ENCODE peak calls at places on chromosomes 11 and 22, in six cellular contexts. G is caudate nucleus, S is non-pigmented ciliary epithelial cell, U is AG10803, K is RPMI7951, P is adipocyte. C is an unnamed sample.

GRCh38 chr11:60946601-60947265 is 5.2 kb downstream of the SLC15A3 start:
- DNase-seq in K (no peak), S (no peak), P (no peak), U (peak), G (no peak), C (no peak)

GRCh38 chr11:33454264-33454663 is 197.1 kb downstream of the HIPK3 start:
- DNase-seq in K (no peak), U (no peak), G (no peak), P (no peak), S (no peak), C (no peak)

GRCh38 chr11:46895821-46896220 is 22.5 kb downstream of the LRP4 start:
- DNase-seq in P (no peak), G (peak), K (no peak), U (peak), S (no peak), C (no peak)

GRCh38 chr11:18802381-18803257 is 11.0 kb upstream of the PTPN5 start:
- DNase-seq in K (peak), P (peak), S (peak), U (peak), G (no peak), C (no peak)

GRCh38 chr11:45665206-45665932 is at the start of gene CHST1:
- DNase-seq in S (no peak), U (no peak), P (peak), K (peak), G (peak), C (no peak)

GRCh38 chr22:32042924-32043323 is at the start of gene SLC5A1:
- DNase-seq in K (no peak), S (no peak), P (no peak), G (no peak), U (no peak), C (no peak)

GRCh38 chr11:45412033-45412432 is 125.9 kb upstream of the SYT13 start:
- DNase-seq in P (no peak), S (no peak), U (no peak), K (peak), G (no peak), C (no peak)

GRCh38 chr22:41892721-41893120 is 22.2 kb downstream of the SHISA8 start:
- DNase-seq in P (no peak), G (no peak), S (no peak), U (no peak), K (no peak), C (no peak)

GRCh38 chr11:69884286-69884685 is 65.1 kb upstream of the FGF3 start:
- DNase-seq in K (no peak), P (no peak), S (no peak), G (no peak), U (no peak), C (no peak)

GRCh38 chr11:15114501-15115475 is at the start of gene INSC:
- DNase-seq in K (no peak), P (peak), U (peak), G (no peak), S (no peak), C (no peak)

GRCh38 chr11:66559141-66559861 is 9.1 kb downstream of the CTSF start:
- DNase-seq in U (no peak), P (no peak), K (peak), G (no peak), S (no peak), C (no peak)

GRCh38 chr11:82682003-82682751 is 51.5 kb downstream of the FAM181B start:
- DNase-seq in G (no peak), U (peak), S (peak), K (peak), P (peak), C (no peak)

GRCh38 chr22:29369460-29369859 is 18.9 kb downstream of the AP1B1 start:
- DNase-seq in U (peak), G (peak), P (no peak), K (peak), S (peak), C (no peak)

GRCh38 chr22:24592144-24592845 is 578 bp downstream of the LRRC75B start:
- DNase-seq in P (no peak), G (no peak), U (peak), K (no peak), S (no peak), C (no peak)

GRCh38 chr11:65558002-65558784 is at the start of gene LTBP3:
- DNase-seq in P (peak), S (no peak), K (peak), U (peak), G (peak), C (no peak)

GRCh38 chr22:44620129-44620840 is 81.7 kb upstream of the PRR5 start:
- DNase-seq in G (no peak), K (peak), P (peak), U (peak), S (no peak), C (no peak)

GRCh38 chr22:43207849-43208702 is 21.1 kb upstream of the TTLL12 start:
- DNase-seq in S (no peak), P (no peak), U (no peak), K (no peak), G (no peak), C (no peak)

GRCh38 chr11:77071671-77072605 is 5.2 kb downstream of the CAPN5 start:
- DNase-seq in U (peak), G (no peak), P (peak), S (no peak), K (peak), C (no peak)

GRCh38 chr11:130761560-130762220 is 154.6 kb downstream of the SNX19 start:
- DNase-seq in K (no peak), S (no peak), U (no peak), G (no peak), P (no peak), C (no peak)

GRCh38 chr11:27839226-27839913 is 139.1 kb upstream of the BDNF start:
- DNase-seq in U (peak), P (peak), K (peak), S (no peak), G (no peak), C (no peak)

GRCh38 chr11:8756201-8756600 is 73.6 kb downstream of the RPL27A start:
- DNase-seq in U (peak), K (no peak), G (no peak), P (peak), S (no peak), C (no peak)

GRCh38 chr11:32109138-32109537 is 18.3 kb downstream of the RCN1 start:
- DNase-seq in K (peak), G (no peak), U (no peak), S (peak), P (peak), C (no peak)

C was measured in esophagus squamous epithelium.